ENCODE peak calls at places on chromosomes 12 and 14, in four cellular contexts. E is NT2/D1, O is lung, D is mammary epithelial cell. S is an unnamed sample. For H3K4me1 and H3K27me3, the result is how much of the 10 kb centered on the place peaks cover.

GRCh38 chr14:63454863-63455622 is 88.1 kb downstream of the PPP2R5E start:
- DNase-seq in E (no peak), O (no peak), D (no peak), S (no peak)

GRCh38 chr12:27342551-27342950 is 9.9 kb downstream of the BMAL2 start:
- DNase-seq in E (no peak), O (no peak), D (no peak), S (no peak)

GRCh38 chr12:12890492-12890814 is 909 bp upstream of the GPRC5A start:
- DNase-seq in E (no peak), O (peak), D (no peak), S (no peak)

GRCh38 chr12:89307665-89308253 is 44.5 kb downstream of the DUSP6 start:
- DNase-seq in E (no peak), O (no peak), D (no peak), S (no peak)

GRCh38 chr14:77947372-77947771 is 147.5 kb downstream of the ADCK1 start:
- DNase-seq in E (no peak), O (no peak), D (no peak), S (no peak)

GRCh38 chr14:95442633-95443021 is 73.8 kb downstream of the SYNE3 start:
- DNase-seq in E (no peak), O (peak), D (peak), S (peak)

GRCh38 chr12:56593909-56594621 is 36.1 kb downstream of the BAZ2A start:
- DNase-seq in E (peak), O (peak), D (peak), S (peak)

GRCh38 chr12:3323002-3323685 is 167.9 kb upstream of the PRMT8 start:
- DNase-seq in E (no peak), O (no peak), D (no peak), S (no peak)

GRCh38 chr14:101628471-101628966 is 67.2 kb downstream of the DIO3 start:
- DNase-seq in E (peak), O (peak), D (peak), S (peak)

GRCh38 chr14:87199371-87199770 is 793.6 kb downstream of the GALC start:
- DNase-seq in E (no peak), O (no peak), D (no peak), S (no peak)

GRCh38 chr12:5588231-5588995 is 156.5 kb downstream of the NTF3 start:
- DNase-seq in E (no peak), O (no peak), D (no peak), S (no peak)

GRCh38 chr14:61186793-61187641 is 94.1 kb downstream of the TMEM30B start:
- DNase-seq in E (no peak), O (no peak), D (no peak), S (no peak)

GRCh38 chr12:110107369-110108281 is 16.5 kb upstream of the IFT81 start:
- DNase-seq in E (no peak), O (peak), D (peak), S (no peak)

GRCh38 chr14:103144085-103144484 is 20.8 kb downstream of the TNFAIP2 start:
- DNase-seq in E (no peak), O (no peak), D (peak), S (no peak)

GRCh38 chr12:3777206-3777809 is 24.4 kb upstream of the CRACR2A start:
- DNase-seq in E (peak), O (no peak), D (peak), S (peak)

GRCh38 chr14:22555573-22556011 is 33.4 kb downstream of the DAD1 start:
- DNase-seq in E (no peak), O (no peak), D (peak), S (no peak)

GRCh38 chr12:106254724-106255123 is 6.9 kb upstream of the CKAP4 start:
- DNase-seq in E (peak), O (no peak), D (no peak), S (no peak)

GRCh38 chr12:30106204-30106603 is 322.5 kb upstream of the TMTC1 start:
- DNase-seq in E (no peak), O (no peak), D (no peak), S (no peak)

GRCh38 chr14:76011959-76012802 is 26.6 kb downstream of the IFT43 start:
- DNase-seq in E (peak), O (no peak), D (no peak), S (no peak)

GRCh38 chr14:89309670-89310177 is 107.3 kb downstream of the FOXN3 start:
- DNase-seq in E (no peak), O (no peak), D (no peak), S (no peak)

GRCh38 chr12:89840162-89840922 is 131.7 kb upstream of the ATP2B1 start:
- DNase-seq in E (no peak), O (no peak), D (no peak), S (no peak)

GRCh38 chr14:77707355-77707723 is 484 bp downstream of the ALKBH1 start:
- DNase-seq in E (peak), O (no peak), D (peak), S (no peak)

GRCh38 chr14:21880918-21881317 is 207.3 kb upstream of the OR4E1 start:
- DNase-seq in E (no peak), O (no peak), D (peak), S (no peak)

GRCh38 chr12:64187794-64188193 is 34.3 kb downstream of the KICS2 start:
- DNase-seq in E (no peak), O (no peak), D (no peak), S (no peak)

GRCh38 chr14:91062600-91062999 is 2.2 kb upstream of the RPS6KA5 start:
- DNase-seq in E (no peak), O (no peak), D (no peak), S (no peak)

GRCh38 chr12:95337176-95337575 is 119.6 kb downstream of the VEZT start:
- DNase-seq in E (no peak), O (no peak), D (no peak), S (no peak)

GRCh38 chr12:64611430-64612286 is 1.4 kb downstream of the RASSF3 start:
- DNase-seq in E (no peak), O (peak), D (peak), S (no peak)

GRCh38 chr12:3117628-3118027 is 40.4 kb downstream of the TSPAN9 start:
- DNase-seq in E (no peak), O (no peak), D (peak), S (no peak)

DNA sequence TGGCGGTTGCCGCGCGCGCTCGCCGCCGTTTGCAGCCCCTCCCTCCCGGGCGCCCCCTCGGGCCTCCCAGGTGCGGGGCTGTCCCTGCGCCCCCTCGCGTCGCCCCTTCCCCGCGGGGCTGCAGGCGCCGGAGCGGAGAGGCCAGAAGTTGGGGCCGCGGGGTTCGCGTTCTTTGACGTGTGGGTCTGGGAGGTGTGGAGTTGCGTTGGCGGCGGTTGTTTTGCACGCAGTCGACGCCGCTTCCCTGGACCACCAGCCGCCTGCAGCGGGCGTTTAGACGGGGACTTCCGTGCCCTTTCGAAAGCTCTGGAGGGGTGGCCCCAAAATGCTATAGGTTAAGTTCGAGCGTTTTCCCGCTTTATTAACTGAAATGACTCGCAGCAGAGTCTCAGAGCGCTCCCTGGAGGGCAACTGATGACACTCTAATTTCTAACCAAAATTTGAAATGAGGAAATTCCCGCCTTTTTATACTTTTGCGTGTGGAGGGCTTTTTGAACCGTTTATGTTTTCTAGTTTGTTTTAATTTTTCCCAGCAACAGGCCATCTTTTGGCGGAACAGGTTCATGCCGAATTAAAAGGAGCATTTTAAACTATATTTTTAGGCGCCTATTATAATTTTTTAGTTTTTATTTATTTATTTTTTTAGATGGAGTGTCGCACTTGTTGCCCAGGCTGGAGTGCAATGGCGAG is 939 bp downstream of the TMPO start:
- DNase-seq in E (peak), O (peak), D (peak), S (peak)
- H3K4me1 ChIP-seq in E (under half), O (under half), D (under half), S (under half)

DNA sequence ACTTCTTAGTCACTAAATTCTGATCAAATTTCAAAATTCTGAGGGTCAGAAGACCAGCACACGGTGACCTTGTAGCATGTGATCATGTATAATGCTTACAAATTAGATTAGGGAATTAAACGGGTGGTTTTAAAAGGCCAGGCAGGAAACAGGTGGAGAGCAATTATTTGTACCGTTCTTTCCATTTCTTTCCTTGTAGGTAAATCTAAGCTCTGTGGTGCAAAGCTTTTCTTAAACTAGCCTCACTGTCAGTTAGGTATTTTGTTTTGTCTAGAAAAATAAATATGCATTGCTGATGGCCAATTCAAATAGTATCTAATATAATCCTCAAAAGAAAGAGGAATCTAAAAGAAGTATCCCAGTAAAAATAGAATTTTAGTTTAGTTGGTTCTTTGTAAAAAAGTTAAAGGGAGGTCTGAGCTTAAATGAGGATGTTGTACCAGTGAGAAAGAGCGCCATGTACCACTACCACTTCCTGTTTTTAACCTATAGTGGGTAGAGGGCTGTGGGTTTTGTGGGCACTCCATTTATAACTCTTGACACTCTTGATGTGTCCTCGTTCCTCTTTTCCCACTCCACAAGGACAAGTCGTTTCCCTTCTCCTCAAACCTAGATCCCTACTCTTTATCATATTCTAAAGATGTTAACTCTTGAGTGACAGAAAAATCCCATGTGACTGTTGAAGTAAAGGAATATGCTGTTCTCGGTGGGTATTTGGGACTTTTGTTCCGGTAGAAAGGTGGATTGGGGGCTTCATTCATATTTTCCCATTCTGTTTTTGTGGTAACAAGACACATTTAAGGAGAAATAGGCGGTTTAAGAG is 50.9 kb downstream of the SLC38A1 start:
- DNase-seq in E (no peak), O (no peak), D (no peak), S (no peak)
- H3K4me3 ChIP-seq in E (no peak), O (no peak), D (no peak), S (no peak)

GRCh38 chr12:132480620-132481132 is 9.3 kb upstream of the FBRSL1 start:
- DNase-seq in E (no peak), O (no peak), D (no peak), S (no peak)

GRCh38 chr12:132481771-132482745 is 7.9 kb upstream of the FBRSL1 start:
- DNase-seq in E (no peak), O (no peak), D (no peak), S (no peak)

GRCh38 chr12:132479938-132480619 is 9.9 kb upstream of the FBRSL1 start:
- DNase-seq in E (no peak), O (no peak), D (no peak), S (no peak)

GRCh38 chr12:132482771-132483170 is 7.2 kb upstream of the FBRSL1 start:
- DNase-seq in E (no peak), O (no peak), D (no peak), S (no peak)

DNA sequence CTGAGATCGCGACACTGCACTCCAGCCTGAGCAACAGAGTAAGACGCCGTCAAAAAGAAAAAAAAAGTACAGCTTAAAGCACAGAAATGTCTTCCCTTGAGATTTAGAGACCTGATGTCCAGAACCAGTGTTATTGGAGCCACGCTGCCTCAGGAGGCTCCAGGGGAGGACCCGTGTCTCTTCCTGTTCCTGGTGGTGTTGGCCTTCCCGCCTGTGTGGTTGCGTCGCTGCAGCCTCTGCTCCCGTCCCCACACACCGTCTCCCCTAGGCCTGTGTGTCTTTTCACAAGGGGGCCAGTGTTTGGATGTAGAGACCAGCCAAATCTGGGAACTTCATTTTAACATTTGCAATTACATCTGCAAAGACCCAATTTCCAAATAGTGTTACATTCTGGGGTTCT is 8.6 kb upstream of the FBRSL1 start:
- DNase-seq in E (no peak), O (no peak), D (no peak), S (no peak)
- H3K27me3 ChIP-seq in E (half or more), O (under half), D (under half), S (under half)

GRCh38 chr12:124397399-124397679 is 102.4 kb downstream of the RFLNA start:
- DNase-seq in E (no peak), O (no peak), D (no peak), S (no peak)

GRCh38 chr12:124397807-124398577 is 103.1 kb downstream of the RFLNA start:
- DNase-seq in E (no peak), O (peak), D (no peak), S (no peak)

GRCh38 chr12:124395284-124395752 is 100.4 kb downstream of the RFLNA start:
- DNase-seq in E (no peak), O (no peak), D (no peak), S (no peak)

GRCh38 chr12:124395986-124396385 is 101.1 kb downstream of the RFLNA start:
- DNase-seq in E (no peak), O (no peak), D (no peak), S (no peak)

GRCh38 chr12:124396544-124397398 is 101.9 kb downstream of the RFLNA start:
- DNase-seq in E (no peak), O (no peak), D (no peak), S (no peak)
- H3K4me1 ChIP-seq in E (under half), O (under half), D (under half), S (under half)

GRCh38 chr12:96493101-96493500 is 3.7 kb downstream of the CFAP54 start:
- DNase-seq in E (no peak), O (no peak), D (peak), S (no peak)
- H3K4me3 ChIP-seq in E (no peak), O (no peak), D (no peak), S (no peak)

GRCh38 chr14:104420990-104421389 is 158.6 kb upstream of the C14orf180 start:
- DNase-seq in E (no peak), O (no peak), D (no peak), S (no peak)
- H3K27me3 ChIP-seq in E (under half), O (under half), D (under half), S (under half)

DNA sequence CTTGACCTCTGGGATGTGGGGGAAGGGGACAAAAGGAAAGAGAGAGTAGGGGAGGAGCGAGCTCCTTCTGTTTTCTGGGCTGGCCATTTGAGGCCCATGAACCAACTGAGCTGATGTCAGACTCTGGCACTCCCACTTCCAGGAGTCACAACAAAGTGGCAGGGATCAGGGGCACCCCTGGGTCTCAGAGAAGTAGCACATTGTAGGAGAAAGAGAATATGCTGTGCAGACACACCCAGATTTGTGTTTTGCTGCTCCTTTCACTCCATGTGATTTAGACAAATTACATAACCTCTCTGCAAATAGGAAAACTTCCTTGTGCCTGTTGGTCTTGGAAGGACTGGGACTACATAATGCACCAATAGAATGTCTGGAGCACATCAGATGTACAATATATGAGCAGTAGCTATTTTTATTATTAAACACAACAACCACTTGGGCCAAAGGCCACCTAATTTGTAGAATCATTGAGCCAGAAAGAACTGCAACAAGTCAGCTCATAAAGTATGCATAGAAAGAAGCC is 265.5 kb downstream of the ZFP36L1 start:
- DNase-seq in E (no peak), O (no peak), D (no peak), S (no peak)
- H3K4me1 ChIP-seq in E (under half), O (under half), D (under half), S (under half)

GRCh38 chr12:14258468-14258947 is 107.0 kb upstream of the ATF7IP start:
- DNase-seq in E (no peak), O (peak), D (no peak), S (no peak)

GRCh38 chr12:14257734-14258467 is 107.6 kb upstream of the ATF7IP start:
- DNase-seq in E (peak), O (peak), D (peak), S (peak)

GRCh38 chr12:14260011-14260993 is 105.2 kb upstream of the ATF7IP start:
- DNase-seq in E (peak), O (peak), D (peak), S (peak)

GRCh38 chr12:14261096-14261495 is 104.4 kb upstream of the ATF7IP start:
- DNase-seq in E (no peak), O (no peak), D (no peak), S (no peak)

GRCh38 chr12:14259481-14260010 is 105.9 kb upstream of the ATF7IP start:
- DNase-seq in E (no peak), O (no peak), D (no peak), S (no peak)
- H3K4me3 ChIP-seq in E (no peak), O (no peak), D (no peak), S (no peak)

GRCh38 chr12:130628304-130628703 is 87.8 kb downstream of the RIMBP2 start:
- DNase-seq in E (no peak), O (no peak), D (no peak), S (no peak)

GRCh38 chr12:130636370-130636769 is 79.7 kb downstream of the RIMBP2 start:
- DNase-seq in E (no peak), O (no peak), D (no peak), S (no peak)

GRCh38 chr12:130634866-130635265 is 81.2 kb downstream of the RIMBP2 start:
- DNase-seq in E (no peak), O (no peak), D (no peak), S (no peak)

GRCh38 chr12:130633771-130634170 is 82.3 kb downstream of the RIMBP2 start:
- DNase-seq in E (peak), O (peak), D (no peak), S (no peak)

GRCh38 chr12:130632582-130633174 is 83.4 kb downstream of the RIMBP2 start:
- DNase-seq in E (no peak), O (no peak), D (no peak), S (no peak)
- H3K27me3 ChIP-seq in E (under half), O (under half), D (under half), S (under half)